ENCODE peak calls at places on chromosomes 13 and 19, in six cellular contexts. Z is testis, M is H9, K is breast epithelium, Y is body of pancreas, E is suprapubic skin. O is an unnamed sample.

GRCh38 chr19:45293682-45294081 is 29.0 kb downstream of the CKM start:
- DNase-seq in Y (no peak), Z (no peak), M (no peak), E (no peak), K (no peak), O (no peak)

GRCh38 chr19:38229585-38230073 is 5.6 kb upstream of the DPF1 start:
- DNase-seq in Z (peak; percentile 77), E (no peak), Y (no peak), K (no peak), M (peak; percentile 79), O (peak; percentile 94)

GRCh38 chr19:30656520-30657100 is 284.4 kb downstream of the ZNF536 start:
- DNase-seq in E (no peak), M (no peak), Y (no peak), Z (no peak), K (no peak), O (no peak)

GRCh38 chr13:45393941-45394570 is 24.1 kb downstream of the SLC25A30 start:
- DNase-seq in E (no peak), Z (peak; percentile 48), M (peak; percentile 72), K (no peak), Y (peak; percentile 54), O (peak; percentile 49)

GRCh38 chr19:31675187-31675913 is 326.1 kb upstream of the TSHZ3 start:
- DNase-seq in K (no peak), Y (no peak), E (no peak), M (no peak), Z (no peak), O (no peak)

GRCh38 chr19:19486343-19487076 is 28.8 kb downstream of the TSSK6 start:
- DNase-seq in Z (no peak), Y (no peak), M (no peak), E (no peak), K (no peak), O (no peak)

GRCh38 chr13:28636677-28637317 is 22.1 kb upstream of the POMP start:
- DNase-seq in Y (peak; percentile 42), E (no peak), M (peak; percentile 79), Z (peak; percentile 67), K (no peak), O (peak; percentile 64)

GRCh38 chr13:77136902-77137420 is 110.0 kb upstream of the FBXL3 start:
- DNase-seq in Z (no peak), M (no peak), K (no peak), E (no peak), Y (no peak), O (no peak)

GRCh38 chr13:50127017-50127725 is 111.9 kb downstream of the KCNRG start:
- DNase-seq in Y (peak; percentile 36), Z (peak; percentile 52), E (peak; percentile 84), M (peak; percentile 58), K (peak; percentile 60), O (no peak)

GRCh38 chr19:54390942-54391577 is 24.2 kb upstream of the TTYH1 start:
- DNase-seq in Y (peak; percentile 49), M (peak; percentile 82), Z (peak; percentile 63), E (no peak), K (no peak), O (peak; percentile 68)
- H3K27me3 ChIP-seq in Y (peaks cover 8% of the 10 kb centered on the region), M (peaks cover 2% of the 10 kb centered on the region), Z (no peaks in the 10 kb centered on the region), E (peaks cover 58% of the 10 kb centered on the region), K (no peaks in the 10 kb centered on the region), O (peaks cover 58% of the 10 kb centered on the region)

GRCh38 chr19:7262470-7262869 is 31.7 kb downstream of the INSR start:
- DNase-seq in Z (no peak), E (no peak), K (no peak), Y (no peak), M (no peak), O (no peak)
- H3K4me1 ChIP-seq in Z (peaks cover 35% of the 10 kb centered on the region), E (peaks cover 53% of the 10 kb centered on the region), K (peaks cover 4% of the 10 kb centered on the region), Y (peaks cover 92% of the 10 kb centered on the region), M (no peaks in the 10 kb centered on the region), O (no peaks in the 10 kb centered on the region)

DNA sequence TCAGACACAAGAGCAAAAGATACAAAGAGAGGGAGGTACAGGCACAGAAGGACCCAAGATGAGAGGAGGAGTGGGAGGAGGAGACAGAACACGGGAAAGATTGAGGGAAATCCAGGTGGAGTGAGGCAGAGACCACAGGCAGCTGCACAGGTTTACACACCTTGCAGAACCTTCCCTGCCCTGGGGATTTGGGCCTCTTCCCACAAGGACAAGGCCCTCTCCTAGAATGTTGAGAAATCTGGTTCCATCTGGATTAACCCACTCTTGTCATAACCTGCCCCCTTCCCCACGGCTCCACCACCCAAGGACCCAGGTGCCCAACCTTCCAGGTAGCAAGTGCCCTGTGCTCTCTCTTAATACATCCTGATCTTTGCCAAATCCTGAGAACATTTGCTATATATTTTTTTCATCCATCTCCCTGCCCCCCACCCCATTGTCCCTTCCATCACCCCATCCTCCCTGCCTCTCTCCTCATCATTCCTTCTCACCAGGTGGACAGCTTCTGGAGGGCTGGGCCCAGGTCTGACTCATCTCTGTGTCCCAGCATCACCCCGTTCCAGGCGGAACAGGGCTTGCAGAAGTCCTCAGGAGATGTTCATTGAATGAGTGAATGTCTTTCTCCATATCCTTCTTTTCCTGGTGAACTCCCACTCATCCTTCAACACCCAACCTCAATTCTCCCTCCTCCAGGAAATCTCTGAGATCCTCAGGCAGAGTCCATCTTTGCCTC is 8.8 kb upstream of the KLK8 start:
- DNase-seq in M (no peak), E (no peak), K (no peak), Y (no peak), Z (no peak), O (no peak)
- H3K27me3 ChIP-seq in M (no peaks in the 10 kb centered on the region), E (peaks cover 34% of the 10 kb centered on the region), K (no peaks in the 10 kb centered on the region), Y (peaks cover 3% of the 10 kb centered on the region), Z (no peaks in the 10 kb centered on the region), O (peaks cover 16% of the 10 kb centered on the region)

GRCh38 chr13:110404321-110404720 is 97.2 kb downstream of the COL4A2 start:
- DNase-seq in K (no peak), Z (no peak), M (no peak), E (no peak), Y (no peak), O (no peak)

GRCh38 chr13:110402301-110403069 is 95.4 kb downstream of the COL4A2 start:
- DNase-seq in Z (no peak), K (no peak), M (no peak), Y (no peak), E (no peak), O (no peak)

GRCh38 chr13:110403721-110404120 is 96.6 kb downstream of the COL4A2 start:
- DNase-seq in E (no peak), M (no peak), Z (no peak), Y (no peak), K (no peak), O (no peak)

GRCh38 chr13:110400786-110401533 is 93.9 kb downstream of the COL4A2 start:
- DNase-seq in K (no peak), E (no peak), M (no peak), Z (no peak), Y (no peak), O (no peak)

DNA sequence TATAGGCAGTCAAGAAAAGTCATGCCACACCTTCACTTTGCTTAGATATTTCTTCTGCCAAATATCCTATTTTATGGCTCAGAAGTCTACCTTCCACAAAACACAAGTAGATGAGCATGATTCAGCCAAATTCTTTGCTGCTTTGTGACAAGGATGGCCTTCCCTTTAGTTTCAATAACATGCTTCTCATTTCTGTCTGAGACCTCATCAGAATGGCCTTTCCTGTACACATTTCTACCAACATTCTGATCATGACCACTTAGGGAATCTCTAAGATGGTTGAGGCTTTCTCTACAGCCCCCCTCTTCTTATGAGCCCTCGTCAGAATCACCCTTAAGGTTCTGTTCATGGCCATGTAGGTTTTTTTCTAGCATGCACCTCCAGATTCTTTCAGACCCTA is 96.2 kb downstream of the COL4A2 start:
- DNase-seq in Z (no peak), M (no peak), E (no peak), K (no peak), Y (no peak), O (no peak)
- H3K4me1 ChIP-seq in Z (peaks cover 9% of the 10 kb centered on the region), M (peaks cover 4% of the 10 kb centered on the region), E (peaks cover 22% of the 10 kb centered on the region), K (no peaks in the 10 kb centered on the region), Y (no peaks in the 10 kb centered on the region), O (no peaks in the 10 kb centered on the region)

GRCh38 chr19:54573330-54573872 is at the start of gene LILRA2:
- DNase-seq in E (no peak), Y (no peak), M (no peak), K (no peak), Z (no peak), O (no peak)

GRCh38 chr19:54574051-54574450 is 461 bp downstream of the LILRA2 start:
- DNase-seq in Y (no peak), K (no peak), Z (no peak), M (no peak), E (no peak), O (no peak)

GRCh38 chr19:54574527-54575056 is 1.0 kb downstream of the LILRA2 start:
- DNase-seq in K (no peak), M (no peak), Y (no peak), E (no peak), Z (no peak), O (no peak)

GRCh38 chr19:54570316-54570715 is 3.3 kb upstream of the LILRA2 start:
- DNase-seq in M (no peak), K (no peak), Y (no peak), Z (no peak), E (no peak), O (no peak)

GRCh38 chr19:54572696-54573311 is 786 bp upstream of the LILRA2 start:
- DNase-seq in E (no peak), Y (no peak), M (no peak), Z (no peak), K (no peak), O (no peak)
- H3K27me3 ChIP-seq in E (no peaks in the 10 kb centered on the region), Y (no peaks in the 10 kb centered on the region), M (no peaks in the 10 kb centered on the region), Z (no peaks in the 10 kb centered on the region), K (no peaks in the 10 kb centered on the region), O (no peaks in the 10 kb centered on the region)

O was measured in BE2C.